ENCODE peak calls at places on chromosomes 2 and 18, in ten cellular contexts. S, G, U, J, B, I, C, X, L and M are unnamed samples.

GRCh38 chr2:144516981-144517824 is 2.7 kb downstream of the ZEB2 start:
- DNase-seq in B (peak), U (peak), G (peak), C (peak), S (no peak), L (peak), I (peak), J (peak), X (no peak), M (peak)

GRCh38 chr2:70719231-70719630 is 48.8 kb downstream of the ADD2 start:
- DNase-seq in C (no peak), X (no peak), S (no peak), U (no peak), L (no peak), I (no peak), G (no peak), B (no peak), J (no peak), M (no peak)

GRCh38 chr2:54708584-54709340 is 14.7 kb upstream of the EML6 start:
- DNase-seq in L (no peak), X (no peak), J (peak), S (no peak), I (peak), C (no peak), U (no peak), G (no peak), B (no peak), M (peak)

GRCh38 chr2:46389417-46389916 is 89.9 kb upstream of the TMEM247 start:
- DNase-seq in S (no peak), U (no peak), I (no peak), J (no peak), G (no peak), B (no peak), C (no peak), L (no peak), X (no peak), M (no peak)

GRCh38 chr2:105406221-105406620 is 7.4 kb upstream of the FHL2 start:
- DNase-seq in U (no peak), L (no peak), J (peak), S (no peak), B (no peak), G (peak), I (no peak), C (no peak), X (no peak), M (no peak)

GRCh38 chr2:2639251-2640139 is 308.4 kb upstream of the MYT1L start:
- DNase-seq in U (no peak), B (no peak), L (no peak), J (no peak), S (no peak), G (no peak), I (no peak), X (no peak), C (no peak), M (no peak)

GRCh38 chr2:75729861-75730260 is 19.1 kb upstream of the GCFC2 start:
- DNase-seq in B (no peak), S (no peak), G (peak), U (no peak), X (no peak), J (peak), C (no peak), L (no peak), I (peak), M (peak)

GRCh38 chr18:65817178-65817577 is 66.4 kb downstream of the CDH7 start:
- DNase-seq in U (no peak), C (no peak), G (no peak), J (no peak), I (no peak), X (no peak), L (no peak), S (no peak), B (no peak), M (no peak)

GRCh38 chr2:9336209-9336533 is 87.2 kb downstream of the ITGB1BP1 start:
- DNase-seq in B (no peak), X (no peak), L (peak), C (no peak), S (no peak), U (no peak), J (no peak), G (peak), I (peak), M (peak)

GRCh38 chr2:143161982-143162837 is 33.0 kb downstream of the ARHGAP15 start:
- DNase-seq in G (peak), L (peak), C (peak), S (peak), X (peak), U (peak), I (peak), J (peak), B (peak), M (peak)

GRCh38 chr2:219060821-219061791 is at the start of gene IHH:
- DNase-seq in L (peak), X (no peak), G (no peak), J (no peak), B (no peak), C (no peak), S (no peak), I (peak), U (no peak), M (no peak)

GRCh38 chr18:29160123-29160522 is 983.2 kb upstream of the CDH2 start:
- DNase-seq in C (no peak), U (no peak), I (no peak), G (no peak), X (no peak), L (no peak), J (no peak), B (no peak), S (no peak), M (no peak)

GRCh38 chr2:224147174-224147573 is 108.1 kb upstream of the SERPINE2 start:
- DNase-seq in U (no peak), S (no peak), X (no peak), B (no peak), J (no peak), C (no peak), I (peak), G (no peak), L (peak), M (no peak)

GRCh38 chr2:100741880-100742814 is 77.8 kb upstream of the NPAS2 start:
- DNase-seq in B (no peak), G (peak), U (peak), X (no peak), L (no peak), C (peak), S (no peak), I (peak), J (peak), M (peak)

GRCh38 chr2:48070415-48070814 is 164.1 kb upstream of the FBXO11 start:
- DNase-seq in G (no peak), B (no peak), L (no peak), J (no peak), I (no peak), U (no peak), C (no peak), X (no peak), S (no peak), M (no peak)

GRCh38 chr2:216967889-216968288 is 108.0 kb upstream of the TNP1 start:
- DNase-seq in I (no peak), L (no peak), S (no peak), J (no peak), B (no peak), U (no peak), X (no peak), C (no peak), G (no peak), M (no peak)

GRCh38 chr2:145593991-145594702 is 1074.2 kb upstream of the ZEB2 start:
- DNase-seq in J (peak), B (no peak), C (peak), X (peak), U (peak), S (no peak), I (peak), G (peak), L (no peak), M (peak)

GRCh38 chr2:31558401-31559295 is 22.1 kb downstream of the SRD5A2 start:
- DNase-seq in L (no peak), I (peak), X (no peak), C (no peak), J (peak), U (peak), S (no peak), B (no peak), G (peak), M (no peak)

GRCh38 chr18:79942211-79942610 is 9.2 kb downstream of the SLC66A2 start:
- DNase-seq in I (no peak), J (no peak), G (no peak), S (no peak), X (no peak), U (no peak), L (no peak), B (no peak), C (no peak), M (no peak)

GRCh38 chr2:235026649-235027557 is 75.1 kb downstream of the SH3BP4 start:
- DNase-seq in X (no peak), J (peak), L (no peak), C (peak), I (peak), B (no peak), U (peak), S (no peak), G (peak), M (no peak)

GRCh38 chr18:31678425-31678824 is 6.0 kb downstream of the B4GALT6 start:
- DNase-seq in G (no peak), S (no peak), X (no peak), I (no peak), C (no peak), U (no peak), L (no peak), J (no peak), B (no peak), M (no peak)